ENCODE peak calls at places on chromosomes 11 and 22, in four cellular contexts. E is choroid plexus epithelial cell, R is MM.1S, D is SK-N-SH. F is an unnamed sample.

GRCh38 chr22:18066181-18066859 is 11.5 kb upstream of the PEX26 start:
- DNase-seq in E (no peak), R (no peak), D (no peak), F (no peak)

GRCh38 chr11:27535103-27535502 is 28.5 kb upstream of the LIN7C start:
- DNase-seq in E (no peak), R (no peak), D (no peak), F (no peak)

GRCh38 chr22:40346178-40347064 is at the start of gene ADSL:
- DNase-seq in E (peak), R (peak), D (peak), F (peak)

GRCh38 chr11:89633125-89633695 is 76.9 kb upstream of the TRIM77 start:
- DNase-seq in E (peak), R (no peak), D (no peak), F (no peak)

GRCh38 chr11:2930705-2931415 is 1.6 kb upstream of the PHLDA2 start:
- DNase-seq in E (peak), R (peak), D (peak), F (peak)

GRCh38 chr11:9461760-9462134 is 935 bp downstream of the ZNF143 start:
- DNase-seq in E (peak), R (peak), D (peak), F (peak)

GRCh38 chr11:351411-351810 is 17.9 kb upstream of the B4GALNT4 start:
- DNase-seq in E (no peak), R (no peak), D (no peak), F (no peak)

GRCh38 chr11:123580557-123581275 is 73.7 kb downstream of the SCN3B start:
- DNase-seq in E (peak), R (peak), D (peak), F (peak)

GRCh38 chr11:3939211-3939610 is 83.7 kb downstream of the STIM1 start:
- DNase-seq in E (peak), R (peak), D (no peak), F (peak)

GRCh38 chr11:119594639-119595249 is 134.3 kb downstream of the NECTIN1 start:
- DNase-seq in E (peak), R (no peak), D (no peak), F (peak)

GRCh38 chr22:49513358-49513851 is 314.3 kb downstream of the BRD1 start:
- DNase-seq in E (no peak), R (no peak), D (no peak), F (no peak)

GRCh38 chr11:73318501-73319011 is 10.5 kb downstream of the ARHGEF17 start:
- DNase-seq in E (peak), R (no peak), D (no peak), F (no peak)

GRCh38 chr11:124380585-124380984 is 3.7 kb downstream of the OR8B2 start:
- DNase-seq in E (no peak), R (no peak), D (no peak), F (no peak)

GRCh38 chr11:76224461-76225121 is 18.3 kb upstream of the WNT11 start:
- DNase-seq in E (no peak), R (no peak), D (no peak), F (no peak)

GRCh38 chr11:18071098-18071705 is 25.1 kb upstream of the TPH1 start:
- DNase-seq in E (no peak), R (no peak), D (no peak), F (no peak)

GRCh38 chr22:22753526-22754267 is 109.3 kb downstream of the GGTLC2 start:
- DNase-seq in E (peak), R (peak), D (peak), F (peak)

GRCh38 chr11:130211144-130211543 is 51.6 kb downstream of the ST14 start:
- DNase-seq in E (no peak), R (no peak), D (no peak), F (no peak)

GRCh38 chr11:57283231-57283990 is 41.3 kb downstream of the TNKS1BP1 start:
- DNase-seq in E (no peak), R (no peak), D (no peak), F (peak)

GRCh38 chr22:46514592-46515207 is 22.7 kb downstream of the CELSR1 start:
- DNase-seq in E (peak), R (no peak), D (no peak), F (peak)

GRCh38 chr11:111603633-111604130 is 1.4 kb downstream of the SIK2 start:
- DNase-seq in E (peak), R (no peak), D (no peak), F (peak)

GRCh38 chr11:80146231-80146630 is 705.4 kb upstream of the TENM4 start:
- DNase-seq in E (no peak), R (no peak), D (no peak), F (peak)

GRCh38 chr11:131713529-131714134 is 343.2 kb downstream of the NTM start:
- DNase-seq in E (no peak), R (no peak), D (no peak), F (no peak)

GRCh38 chr11:67389477-67389876 is 2.3 kb upstream of the RAD9A start:
- DNase-seq in E (no peak), R (peak), D (peak), F (no peak)

GRCh38 chr11:37108436-37109204 is 510.6 kb upstream of the RAG2 start:
- DNase-seq in E (peak), R (no peak), D (no peak), F (no peak)

GRCh38 chr11:35484435-35484834 is 41.0 kb downstream of the PAMR1 start:
- DNase-seq in E (no peak), R (no peak), D (no peak), F (peak)

GRCh38 chr11:117107701-117108590 is 9.7 kb upstream of the SIK3 start:
- DNase-seq in E (peak), R (no peak), D (no peak), F (peak)

GRCh38 chr22:41620646-41621098 is at the start of gene DESI1:
- DNase-seq in E (no peak), R (no peak), D (no peak), F (no peak)

GRCh38 chr11:121448431-121448941 is 3.6 kb upstream of the SORL1 start:
- DNase-seq in E (no peak), R (no peak), D (no peak), F (no peak)

GRCh38 chr11:14907411-14908213 is 15.6 kb upstream of the CYP2R1 start:
- DNase-seq in E (peak), R (peak), D (peak), F (peak)

GRCh38 chr11:14969922-14970323 is 2.2 kb downstream of the CALCA start:
- DNase-seq in E (peak), R (peak), D (peak), F (peak)

GRCh38 chr11:67999704-68000103 is 4.2 kb downstream of the UNC93B1 start:
- DNase-seq in E (no peak), R (no peak), D (peak), F (no peak)

GRCh38 chr22:30541979-30542810 is 4.3 kb downstream of the SEC14L6 start:
- DNase-seq in E (no peak), R (no peak), D (no peak), F (no peak)

GRCh38 chr11:83152245-83152644 is 4.7 kb upstream of the PCF11 start:
- DNase-seq in E (no peak), R (no peak), D (no peak), F (no peak)

GRCh38 chr11:126182787-126183445 is 28.5 kb downstream of the RPUSD4 start:
- DNase-seq in E (no peak), R (no peak), D (no peak), F (no peak)

DNA sequence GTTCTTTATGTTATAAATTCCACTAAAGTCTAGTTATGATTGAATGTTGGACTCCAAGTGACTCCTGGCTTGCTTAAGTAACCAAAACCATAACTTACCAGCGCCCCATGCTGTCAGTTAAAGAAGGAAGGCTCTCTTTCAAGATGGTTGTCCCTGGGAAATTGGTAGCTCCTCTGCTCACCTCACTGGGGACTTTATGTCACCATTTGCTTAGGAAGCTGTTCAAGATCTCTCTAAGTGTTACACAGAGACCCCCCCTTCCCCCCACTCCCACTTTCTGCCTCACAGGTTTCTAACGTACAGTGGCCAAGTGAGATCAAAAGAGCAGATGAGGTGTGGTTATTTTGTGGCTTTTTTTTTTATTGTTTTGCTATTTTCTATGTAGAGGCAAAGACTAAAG is 301.8 kb downstream of the AASDHPPT start:
- DNase-seq in E (no peak), R (peak), D (no peak), F (no peak)
- TF ChIP-seq CTCF in E (no peak), R (no peak), D (no peak), F (no peak)

GRCh38 chr11:32434387-32435151 is 770 bp downstream of the WT1 start:
- DNase-seq in E (no peak), R (no peak), D (peak), F (no peak)

GRCh38 chr11:32434116-32434386 is 1.3 kb downstream of the WT1 start:
- DNase-seq in E (no peak), R (no peak), D (no peak), F (no peak)

GRCh38 chr11:32435511-32435946 is at the start of gene WT1:
- DNase-seq in E (no peak), R (no peak), D (peak), F (no peak)

GRCh38 chr11:32435947-32436750 is 810 bp upstream of the WT1 start:
- DNase-seq in E (no peak), R (no peak), D (peak), F (no peak)

GRCh38 chr11:32435152-32435480 is 223 bp downstream of the WT1 start:
- DNase-seq in E (no peak), R (no peak), D (no peak), F (no peak)
- H3K4me3 ChIP-seq in E (no peak), R (no peak), D (no peak), F (no peak)

GRCh38 chr11:64180871-64181270 is 5.1 kb upstream of the STIP1 start:
- DNase-seq in E (no peak), R (no peak), D (peak), F (no peak)

GRCh38 chr11:64183890-64184289 is 2.1 kb upstream of the STIP1 start:
- DNase-seq in E (no peak), R (no peak), D (no peak), F (no peak)

GRCh38 chr11:64186205-64187165 is 514 bp downstream of the STIP1 start:
- DNase-seq in E (peak), R (peak), D (no peak), F (no peak)

GRCh38 chr11:64181506-64182411 is 4.2 kb upstream of the STIP1 start:
- DNase-seq in E (peak), R (peak), D (peak), F (peak)

GRCh38 chr11:64185323-64186204 is at the start of gene STIP1:
- DNase-seq in E (peak), R (peak), D (peak), F (peak)
- TF ChIP-seq CTCF in E (peak), R (peak), D (peak), F (peak)

GRCh38 chr11:113907681-113908080 is 3.1 kb downstream of the HTR3B start:
- DNase-seq in E (no peak), R (no peak), D (no peak), F (no peak)
- H3K4me3 ChIP-seq in E (no peak), R (no peak), D (no peak), F (no peak)

DNA sequence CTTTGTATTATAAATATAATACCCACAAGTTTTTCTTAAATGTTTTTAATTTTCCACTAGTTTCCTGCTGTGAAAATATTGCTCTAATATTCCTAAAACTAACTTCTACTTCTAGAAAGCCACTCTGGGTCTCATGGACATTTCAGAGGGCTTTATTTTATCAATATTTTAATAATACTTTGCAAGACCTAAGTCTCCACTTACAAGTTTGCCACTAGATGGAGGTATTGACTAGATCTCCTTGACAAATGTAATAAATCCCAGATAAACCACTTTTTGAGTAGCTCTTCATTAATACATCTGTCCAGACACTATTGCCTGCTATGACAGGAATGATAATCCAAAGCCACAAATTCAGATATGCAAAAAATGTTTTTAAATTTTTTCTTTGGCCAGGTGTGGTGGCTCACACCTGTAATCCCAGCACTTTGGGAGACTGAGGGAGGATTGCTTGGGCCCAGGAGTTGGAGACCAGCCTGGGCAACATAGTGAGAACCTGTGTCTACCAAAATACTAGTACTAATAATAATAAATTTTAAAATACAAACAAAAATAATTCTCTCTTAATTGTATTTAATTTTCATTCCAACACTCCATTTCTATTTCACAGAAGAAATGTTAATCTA is 3.5 kb upstream of the ACAT1 start:
- DNase-seq in E (peak), R (peak), D (peak), F (peak)
- TF ChIP-seq CTCF in E (peak), R (peak), D (peak), F (peak)

GRCh38 chr22:37752189-37753061 is 55.3 kb upstream of the GCAT start:
- DNase-seq in E (peak), R (no peak), D (peak), F (peak)

GRCh38 chr22:37749831-37750595 is 53.2 kb downstream of the TRIOBP start:
- DNase-seq in E (peak), R (no peak), D (no peak), F (peak)

GRCh38 chr22:37751449-37752188 is 54.8 kb downstream of the TRIOBP start:
- DNase-seq in E (peak), R (no peak), D (no peak), F (no peak)

GRCh38 chr22:37749223-37749622 is 52.4 kb downstream of the TRIOBP start:
- DNase-seq in E (no peak), R (no peak), D (no peak), F (no peak)

GRCh38 chr22:37750596-37751162 is 53.8 kb downstream of the TRIOBP start:
- DNase-seq in E (no peak), R (no peak), D (no peak), F (no peak)
- H3K4me3 ChIP-seq in E (no peak), R (no peak), D (no peak), F (no peak)

F was measured in fibroblast of mammary gland.